ENCODE peak calls at places on chromosome 4, in seven cellular contexts. T is stomach; P is activated naive CD4-positive, alpha-beta T cell; Q is astrocyte of the hippocampus; X is NAMALWA; M is fibroblast of mammary gland; C is HEK293T. W is an unnamed sample.

GRCh38 chr4:185600801-185601200 is 65.5 kb upstream of the PDLIM3 start:
- DNase-seq in T (no peak), P (no peak), Q (no peak), X (no peak), M (no peak), C (no peak), W (no peak)

GRCh38 chr4:73067971-73068394 is 1.5 kb downstream of the COX18 start:
- DNase-seq in T (no peak), P (no peak), Q (peak), X (no peak), M (peak), C (no peak), W (no peak)

GRCh38 chr4:111631157-111631999 is 513.9 kb upstream of the FAM241A start:
- DNase-seq in T (no peak), P (no peak), Q (peak), X (peak), M (peak), C (no peak), W (no peak)

GRCh38 chr4:1870328-1870577 is 940 bp upstream of the NSD2 start:
- DNase-seq in T (peak), P (peak), Q (peak), X (peak), M (peak), C (peak), W (no peak)

GRCh38 chr4:73902038-73902637 is 32.9 kb downstream of the CXCL1 start:
- DNase-seq in T (no peak), P (no peak), Q (no peak), X (no peak), M (peak), C (no peak), W (no peak)

GRCh38 chr4:13611283-13611842 is 16.2 kb downstream of the BOD1L1 start:
- DNase-seq in T (no peak), P (no peak), Q (peak), X (peak), M (peak), C (no peak), W (no peak)

GRCh38 chr4:113446019-113446418 is 315.5 kb downstream of the CAMK2D start:
- DNase-seq in T (no peak), P (no peak), Q (peak), X (no peak), M (peak), C (no peak), W (no peak)

GRCh38 chr4:107166181-107166580 is 130.1 kb upstream of the DKK2 start:
- DNase-seq in T (no peak), P (no peak), Q (no peak), X (no peak), M (no peak), C (no peak), W (no peak)

GRCh38 chr4:13678186-13678924 is 50.8 kb upstream of the BOD1L1 start:
- DNase-seq in T (no peak), P (no peak), Q (no peak), X (no peak), M (peak), C (no peak), W (no peak)

GRCh38 chr4:127498366-127498765 is 134.4 kb upstream of the INTU start:
- DNase-seq in T (no peak), P (no peak), Q (no peak), X (no peak), M (peak), C (no peak), W (no peak)

GRCh38 chr4:30722092-30722915 is 2.1 kb downstream of the PCDH7 start:
- DNase-seq in T (no peak), P (no peak), Q (no peak), X (no peak), M (no peak), C (no peak), W (no peak)

GRCh38 chr4:61446957-61447356 is 246.8 kb downstream of the ADGRL3 start:
- DNase-seq in T (no peak), P (no peak), Q (peak), X (no peak), M (no peak), C (no peak), W (no peak)

GRCh38 chr4:32985256-32985655 is 2265.1 kb downstream of the PCDH7 start:
- DNase-seq in T (no peak), P (no peak), Q (peak), X (no peak), M (peak), C (no peak), W (no peak)

GRCh38 chr4:41709844-41710481 is 38.6 kb downstream of the PHOX2B start:
- DNase-seq in T (no peak), P (no peak), Q (peak), X (no peak), M (peak), C (peak), W (no peak)

GRCh38 chr4:19883841-19884240 is 367.9 kb upstream of the SLIT2 start:
- DNase-seq in T (no peak), P (no peak), Q (no peak), X (no peak), M (peak), C (no peak), W (no peak)

GRCh38 chr4:169311643-169312365 is 41.0 kb upstream of the SH3RF1 start:
- DNase-seq in T (peak), P (no peak), Q (peak), X (peak), M (peak), C (peak), W (no peak)

GRCh38 chr4:87425711-87426110 is 3.3 kb downstream of the NUDT9 start:
- DNase-seq in T (no peak), P (no peak), Q (no peak), X (no peak), M (no peak), C (no peak), W (no peak)

GRCh38 chr4:139509727-139510410 is 46.1 kb downstream of the SETD7 start:
- DNase-seq in T (peak), P (no peak), Q (no peak), X (no peak), M (no peak), C (no peak), W (no peak)

GRCh38 chr4:94307231-94307840 is 35.3 kb downstream of the HPGDS start:
- DNase-seq in T (no peak), P (no peak), Q (no peak), X (no peak), M (no peak), C (no peak), W (no peak)

W was measured in GOT3.